ENCODE peak calls at places on chromosomes 5 and 9, in four cellular contexts. One of them, this sample, is unnamed.

GRCh38 chr5:53114988-53115387 is 5.4 kb upstream of the MOCS2 start:
- DNase-seq in K562: no peak
- DNase-seq in GM12878: no peak
- DNase-seq in A549: no peak
- DNase-seq in this sample: peak

GRCh38 chr5:73591102-73591695 is 25.7 kb downstream of the UTP15 start:
- DNase-seq in A549: peak
- DNase-seq in GM12878: peak
- DNase-seq in K562: peak
- DNase-seq in this sample: peak

GRCh38 chr9:89884356-89885083 is 279.7 kb downstream of the GADD45G start:
- DNase-seq in GM12878: no peak
- DNase-seq in A549: no peak
- DNase-seq in K562: no peak
- DNase-seq in this sample: no peak

GRCh38 chr9:34380034-34380510 is 3.4 kb upstream of the MYORG start:
- DNase-seq in A549: no peak
- DNase-seq in GM12878: no peak
- DNase-seq in K562: no peak
- DNase-seq in this sample: no peak

GRCh38 chr5:33091571-33092363 is 349.0 kb upstream of the TARS1 start:
- DNase-seq in GM12878: no peak
- DNase-seq in A549: no peak
- DNase-seq in K562: no peak
- DNase-seq in this sample: no peak

GRCh38 chr5:77560677-77561263 is 68.7 kb upstream of the WDR41 start:
- DNase-seq in GM12878: peak
- DNase-seq in K562: peak
- DNase-seq in A549: peak
- DNase-seq in this sample: peak

GRCh38 chr9:13088734-13089427 is 190.6 kb downstream of the MPDZ start:
- DNase-seq in K562: peak
- DNase-seq in A549: peak
- DNase-seq in GM12878: no peak
- DNase-seq in this sample: peak

GRCh38 chr5:17399931-17400330 is 98.1 kb upstream of the TAF11L2 start:
- DNase-seq in K562: no peak
- DNase-seq in GM12878: no peak
- DNase-seq in A549: no peak
- DNase-seq in this sample: no peak

GRCh38 chr5:100790170-100790665 is 112.9 kb downstream of the ST8SIA4 start:
- DNase-seq in GM12878: no peak
- DNase-seq in A549: no peak
- DNase-seq in K562: no peak
- DNase-seq in this sample: no peak

GRCh38 chr5:84085387-84086041 is 299.2 kb downstream of the EDIL3 start:
- DNase-seq in K562: no peak
- DNase-seq in A549: no peak
- DNase-seq in GM12878: no peak
- DNase-seq in this sample: no peak

DNA sequence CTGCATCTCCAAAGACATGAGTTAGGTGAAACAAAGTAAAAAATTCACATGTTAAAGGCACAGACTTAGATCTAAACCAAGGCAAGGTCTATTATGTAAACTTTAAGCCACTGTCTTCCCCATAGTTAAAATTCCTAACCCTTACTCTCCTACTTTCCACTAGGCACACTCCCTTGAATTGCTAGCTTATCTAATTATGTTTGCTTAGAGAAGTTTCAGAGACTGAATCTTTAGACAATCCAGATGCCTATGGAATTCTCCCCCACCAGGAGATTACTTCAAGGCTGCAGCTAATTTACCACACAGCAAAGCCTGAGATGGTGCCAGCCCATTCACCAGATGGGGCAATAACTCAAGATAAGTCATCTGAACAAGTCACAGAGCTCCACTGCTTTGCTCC is 803.1 kb upstream of the COX7C start:
- DNase-seq in K562: no peak
- DNase-seq in A549: no peak
- DNase-seq in GM12878: no peak
- DNase-seq in this sample: no peak
- TF ChIP-seq CHD4 in K562: no peak
- TF ChIP-seq CHD4 in A549: no peak
- TF ChIP-seq CHD4 in GM12878: no peak
- TF ChIP-seq CHD4 in this sample: no peak

GRCh38 chr9:109584205-109584604 is 86.1 kb upstream of the PTPN3 start:
- DNase-seq in A549: no peak
- DNase-seq in K562: no peak
- DNase-seq in GM12878: no peak
- DNase-seq in this sample: no peak
- TF ChIP-seq CHD4 in A549: no peak
- TF ChIP-seq CHD4 in K562: no peak
- TF ChIP-seq CHD4 in GM12878: no peak
- TF ChIP-seq CHD4 in this sample: no peak

DNA sequence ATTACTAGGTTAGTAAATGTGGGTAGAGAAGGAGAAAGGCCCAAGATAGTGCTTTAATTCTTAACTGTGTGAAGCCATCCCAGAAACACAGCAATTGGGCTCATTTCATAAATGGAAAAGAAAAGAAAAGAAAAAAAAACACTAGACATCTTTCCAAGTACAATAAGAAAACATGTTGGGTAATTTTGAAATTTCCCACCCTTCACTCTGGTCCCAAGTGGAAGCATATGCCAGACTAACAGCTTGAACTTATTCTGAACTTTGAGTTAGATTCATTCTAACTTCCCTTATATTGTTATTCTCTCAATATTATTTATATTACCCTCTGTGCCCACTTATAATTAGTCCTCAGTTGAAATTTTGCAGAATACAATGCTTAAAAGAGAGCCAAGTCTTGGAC is 113.4 kb upstream of the GHR start:
- DNase-seq in A549: no peak
- DNase-seq in GM12878: no peak
- DNase-seq in K562: no peak
- DNase-seq in this sample: no peak
- TF ChIP-seq CHD4 in A549: no peak
- TF ChIP-seq CHD4 in GM12878: no peak
- TF ChIP-seq CHD4 in K562: no peak
- TF ChIP-seq CHD4 in this sample: no peak

GRCh38 chr5:142722896-142723295 is 37.0 kb upstream of the FGF1 start:
- DNase-seq in GM12878: no peak
- DNase-seq in K562: no peak
- DNase-seq in A549: no peak
- DNase-seq in this sample: no peak

GRCh38 chr5:142724821-142725220 is 38.9 kb upstream of the FGF1 start:
- DNase-seq in GM12878: no peak
- DNase-seq in A549: no peak
- DNase-seq in K562: no peak
- DNase-seq in this sample: no peak

GRCh38 chr5:142725231-142726187 is 39.6 kb upstream of the FGF1 start:
- DNase-seq in GM12878: no peak
- DNase-seq in K562: no peak
- DNase-seq in A549: no peak
- DNase-seq in this sample: no peak

GRCh38 chr5:142726188-142726731 is 40.4 kb upstream of the FGF1 start:
- DNase-seq in K562: no peak
- DNase-seq in GM12878: peak
- DNase-seq in A549: no peak
- DNase-seq in this sample: no peak

DNA sequence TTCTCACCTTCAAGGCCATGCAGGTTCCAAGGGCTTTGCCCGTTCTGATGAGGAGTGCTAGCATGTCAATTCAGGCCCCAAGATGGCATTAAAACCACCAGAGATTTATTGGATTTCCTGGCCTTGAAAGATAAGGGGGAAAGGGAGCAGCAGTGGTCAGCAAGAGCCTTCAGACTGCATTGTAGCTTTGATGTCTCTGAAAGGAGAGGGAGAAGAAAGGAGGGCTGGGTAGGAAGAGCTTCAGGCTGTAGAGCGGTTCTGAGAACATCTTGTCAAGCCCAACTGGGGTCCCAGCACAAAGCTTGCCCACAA is 41.8 kb upstream of the FGF1 start:
- DNase-seq in A549: no peak
- DNase-seq in K562: no peak
- DNase-seq in GM12878: no peak
- DNase-seq in this sample: no peak
- TF ChIP-seq CHD4 in A549: no peak
- TF ChIP-seq CHD4 in K562: no peak
- TF ChIP-seq CHD4 in GM12878: no peak
- TF ChIP-seq CHD4 in this sample: no peak

DNA sequence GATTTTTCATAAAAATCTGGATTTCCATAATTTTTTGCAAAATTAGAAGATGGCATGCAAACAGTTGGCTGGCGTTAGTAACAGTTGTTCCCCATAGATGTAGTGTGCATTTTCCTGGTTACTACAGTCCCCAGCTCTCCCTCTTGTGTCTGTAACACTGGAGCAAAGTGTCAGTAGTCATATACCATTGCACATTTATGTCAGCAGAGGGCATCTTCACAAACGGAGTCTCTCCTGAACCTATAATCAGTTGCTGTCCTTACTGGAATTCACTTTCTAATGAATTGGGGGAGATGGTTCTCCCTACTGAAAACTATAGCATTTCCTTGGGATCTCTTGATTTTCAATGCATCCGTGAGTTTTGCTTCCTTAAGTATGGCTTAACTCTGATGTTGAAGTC is 44.7 kb upstream of the DMAC1 start:
- DNase-seq in GM12878: no peak
- DNase-seq in K562: no peak
- DNase-seq in A549: no peak
- DNase-seq in this sample: peak
- TF ChIP-seq CHD4 in GM12878: no peak
- TF ChIP-seq CHD4 in K562: no peak
- TF ChIP-seq CHD4 in A549: no peak
- TF ChIP-seq CHD4 in this sample: no peak

GRCh38 chr5:128237504-128237903 is 153.9 kb downstream of the SLC12A2 start:
- DNase-seq in GM12878: no peak
- DNase-seq in A549: no peak
- DNase-seq in K562: no peak
- DNase-seq in this sample: no peak
- TF ChIP-seq CHD4 in GM12878: no peak
- TF ChIP-seq CHD4 in A549: no peak
- TF ChIP-seq CHD4 in K562: no peak
- TF ChIP-seq CHD4 in this sample: no peak

This sample was measured in HepG2.